ENCODE peak calls at places on chromosomes 3 and 15, in four cellular contexts. One of them, this sample, is unnamed.

GRCh38 chr3:195070321-195070720 is 200.6 kb downstream of the XXYLT1 start:
- DNase-seq in H1: no peak
- DNase-seq in mesendoderm: no peak
- DNase-seq in IMR-90: no peak
- DNase-seq in this sample: no peak

GRCh38 chr3:11159421-11159904 is 5.2 kb downstream of the HRH1 start:
- DNase-seq in H1: no peak
- DNase-seq in IMR-90: peak
- DNase-seq in mesendoderm: no peak
- DNase-seq in this sample: no peak

GRCh38 chr15:34876640-34877039 is 81.3 kb upstream of the ACTC1 start:
- DNase-seq in IMR-90: no peak
- DNase-seq in mesendoderm: no peak
- DNase-seq in H1: no peak
- DNase-seq in this sample: no peak

GRCh38 chr15:41494922-41495735 is 1.5 kb downstream of the ITPKA start:
- DNase-seq in IMR-90: no peak
- DNase-seq in mesendoderm: peak
- DNase-seq in H1: no peak
- DNase-seq in this sample: peak

GRCh38 chr15:31483924-31484368 is 157.3 kb downstream of the KLF13 start:
- DNase-seq in H1: no peak
- DNase-seq in IMR-90: no peak
- DNase-seq in mesendoderm: peak
- DNase-seq in this sample: no peak

GRCh38 chr15:78984041-78984440 is 39.2 kb upstream of the CTSH start:
- DNase-seq in IMR-90: no peak
- DNase-seq in H1: no peak
- DNase-seq in mesendoderm: no peak
- DNase-seq in this sample: no peak

GRCh38 chr3:24713516-24713915 is 218.9 kb upstream of the THRB start:
- DNase-seq in mesendoderm: no peak
- DNase-seq in H1: no peak
- DNase-seq in IMR-90: no peak
- DNase-seq in this sample: no peak

GRCh38 chr3:100210777-100211145 is 50.0 kb upstream of the TBC1D23 start:
- DNase-seq in H1: peak
- DNase-seq in mesendoderm: peak
- DNase-seq in IMR-90: peak
- DNase-seq in this sample: no peak

GRCh38 chr15:44584162-44584749 is 47.3 kb downstream of the EIF3J start:
- DNase-seq in H1: peak
- DNase-seq in IMR-90: no peak
- DNase-seq in mesendoderm: peak
- DNase-seq in this sample: no peak

GRCh38 chr3:165225604-165226003 is 29.4 kb upstream of the SLITRK3 start:
- DNase-seq in H1: no peak
- DNase-seq in mesendoderm: no peak
- DNase-seq in IMR-90: no peak
- DNase-seq in this sample: no peak

GRCh38 chr3:50554553-50554952 is 13.0 kb downstream of the C3orf18 start:
- DNase-seq in H1: no peak
- DNase-seq in mesendoderm: no peak
- DNase-seq in IMR-90: no peak
- DNase-seq in this sample: no peak

GRCh38 chr15:69068157-69068556 is 53.7 kb downstream of the NOX5 start:
- DNase-seq in IMR-90: no peak
- DNase-seq in mesendoderm: no peak
- DNase-seq in H1: no peak
- DNase-seq in this sample: no peak

GRCh38 chr3:9747267-9747666 is 2.5 kb upstream of the OGG1 start:
- DNase-seq in IMR-90: peak
- DNase-seq in H1: no peak
- DNase-seq in mesendoderm: no peak
- DNase-seq in this sample: no peak

GRCh38 chr3:147760998-147761397 is 351.8 kb downstream of the ZIC1 start:
- DNase-seq in H1: no peak
- DNase-seq in IMR-90: no peak
- DNase-seq in mesendoderm: no peak
- DNase-seq in this sample: no peak

DNA sequence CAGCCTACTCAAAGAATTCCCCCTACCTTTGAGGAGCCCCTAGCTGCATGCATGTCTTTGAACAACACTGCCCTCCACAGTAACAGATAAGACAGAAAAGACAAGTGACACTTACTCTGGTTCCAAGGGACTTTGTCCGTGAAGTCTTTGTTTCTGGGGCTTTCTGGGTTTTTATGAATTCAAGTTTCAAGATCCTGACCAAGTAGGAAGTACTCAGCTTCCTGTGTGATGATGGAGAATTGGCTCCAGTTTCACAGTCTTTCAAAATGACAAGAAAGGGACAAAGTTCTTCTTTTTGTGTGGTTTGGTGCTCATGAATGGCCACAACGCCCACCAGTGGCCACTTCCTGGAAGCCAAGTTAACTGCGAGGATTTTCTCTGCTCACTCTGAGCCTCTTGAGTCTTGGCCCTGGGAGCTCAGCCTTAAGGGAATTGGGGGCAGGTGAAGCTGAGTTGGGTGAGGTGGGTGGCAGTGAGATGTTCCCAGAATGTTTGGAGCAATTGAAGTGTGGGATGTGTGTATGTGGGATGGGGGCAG is at the start of gene CCR1:
- DNase-seq in mesendoderm: peak
- DNase-seq in H1: peak
- DNase-seq in IMR-90: peak
- DNase-seq in this sample: peak
- H2BK5ac ChIP-seq in mesendoderm: no peak
- H2BK5ac ChIP-seq in H1: no peak
- H2BK5ac ChIP-seq in IMR-90: no peak
- H2BK5ac ChIP-seq in this sample: no peak

DNA sequence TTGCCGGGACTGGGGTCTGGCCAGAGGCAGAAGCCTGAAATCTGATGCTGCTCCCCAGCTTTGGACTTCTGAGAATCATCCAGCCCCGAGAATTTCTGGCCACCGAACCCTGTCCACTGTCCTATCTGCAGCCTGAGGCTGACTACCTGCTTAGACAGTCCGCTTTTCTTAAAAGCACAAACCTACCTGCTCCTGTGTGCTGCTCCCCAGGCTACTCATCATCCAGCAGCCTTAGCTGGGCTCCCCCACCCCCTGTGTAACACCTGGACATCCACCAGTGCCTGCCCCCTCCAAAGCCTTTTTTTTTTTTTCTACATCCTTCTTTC is 101.4 kb upstream of the LIPC start:
- DNase-seq in IMR-90: no peak
- DNase-seq in mesendoderm: no peak
- DNase-seq in H1: no peak
- DNase-seq in this sample: no peak
- H3K4ac ChIP-seq in IMR-90: peak
- H3K4ac ChIP-seq in mesendoderm: peak
- H3K4ac ChIP-seq in H1: no peak
- H3K4ac ChIP-seq in this sample: no peak

GRCh38 chr3:101942356-101942755 is 93.0 kb downstream of the NFKBIZ start:
- DNase-seq in mesendoderm: no peak
- DNase-seq in H1: no peak
- DNase-seq in IMR-90: no peak
- DNase-seq in this sample: no peak
- H3K4me3 ChIP-seq in mesendoderm: no peak
- H3K4me3 ChIP-seq in H1: no peak
- H3K4me3 ChIP-seq in IMR-90: no peak
- H3K4me3 ChIP-seq in this sample: no peak

DNA sequence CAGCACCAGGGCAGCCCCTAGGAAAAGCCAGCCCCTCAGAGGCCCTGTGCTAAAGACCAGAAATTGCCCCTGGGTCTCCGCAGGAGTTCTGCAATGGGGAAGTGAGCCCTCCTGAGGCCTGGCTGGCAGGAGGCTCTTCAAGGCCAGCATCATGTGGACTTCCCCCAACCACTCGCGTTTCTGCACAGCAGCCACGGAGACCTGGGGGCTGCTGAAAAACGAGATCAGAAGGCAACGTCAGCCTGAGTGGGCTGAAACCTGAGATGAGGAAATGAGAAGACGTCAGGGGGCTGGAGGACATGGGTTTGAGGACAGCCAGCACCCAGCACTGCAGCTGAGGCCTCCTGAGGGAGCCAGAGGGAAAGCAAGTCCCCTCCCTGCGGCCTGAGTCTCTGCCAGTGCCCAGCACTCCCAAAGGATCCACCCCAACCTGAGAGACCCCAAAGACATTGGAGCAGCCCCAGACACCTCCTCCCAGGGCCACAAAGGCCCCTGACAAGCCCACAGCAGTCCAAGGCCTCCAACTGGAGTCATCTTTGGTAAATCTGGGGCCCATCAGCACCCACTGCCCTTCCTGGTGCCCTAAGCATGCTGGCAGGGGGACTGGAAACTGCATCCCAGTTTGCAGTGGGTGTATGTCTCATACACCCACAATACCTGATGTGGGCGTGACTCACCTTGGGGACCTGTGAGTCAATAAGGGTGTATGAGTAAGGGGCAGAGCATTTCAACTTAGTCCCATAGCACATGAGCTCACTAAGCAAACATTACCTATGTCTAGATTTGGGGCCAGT is 29.2 kb upstream of the CYP11A1 start:
- DNase-seq in IMR-90: peak
- DNase-seq in H1: no peak
- DNase-seq in mesendoderm: peak
- DNase-seq in this sample: no peak
- H2BK5ac ChIP-seq in IMR-90: peak
- H2BK5ac ChIP-seq in H1: no peak
- H2BK5ac ChIP-seq in mesendoderm: no peak
- H2BK5ac ChIP-seq in this sample: no peak

DNA sequence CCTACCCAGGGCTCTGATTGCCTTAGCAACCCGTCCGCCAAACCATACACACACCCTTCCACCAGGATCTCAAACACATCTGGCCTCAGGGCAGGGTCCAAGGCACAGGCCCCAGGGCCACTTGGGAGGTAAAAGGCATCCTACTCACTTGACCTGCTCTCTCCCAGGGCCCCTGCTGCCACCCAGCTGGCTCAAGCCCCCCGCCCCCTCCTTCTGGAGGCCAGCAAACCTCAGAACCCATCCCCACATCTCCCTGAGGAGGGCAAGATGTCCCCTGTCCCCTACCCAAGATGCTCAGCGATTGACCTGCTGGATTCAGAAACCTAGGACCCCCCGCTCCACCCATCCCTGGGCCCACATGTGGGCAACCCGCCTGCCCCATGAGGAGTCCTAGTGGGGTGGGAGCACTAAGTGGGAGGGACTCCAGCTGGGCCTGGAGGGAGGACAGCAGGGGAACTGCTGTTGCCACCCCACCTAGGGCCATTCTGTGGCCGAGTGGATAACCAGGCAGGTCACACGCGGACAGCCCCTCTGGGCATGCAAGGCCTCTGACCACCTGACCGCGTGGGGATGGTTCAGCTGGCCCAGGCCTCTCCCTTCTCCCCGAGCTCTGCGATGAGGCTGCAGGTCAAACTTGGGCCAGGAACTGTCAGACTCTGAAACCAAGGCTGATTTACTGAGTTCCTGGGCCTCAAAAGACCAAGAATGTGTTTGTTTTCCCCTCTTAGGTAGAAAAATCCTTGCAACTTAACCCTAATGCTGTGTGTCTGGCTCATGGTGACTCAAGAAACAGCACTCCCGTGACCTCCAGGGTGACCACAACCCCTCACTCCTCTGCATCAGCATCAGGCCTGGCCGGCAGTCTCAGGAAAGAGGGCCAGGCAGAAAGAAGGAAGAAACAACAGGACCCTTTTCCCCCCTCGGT is 4.2 kb downstream of the MFGE8 start:
- DNase-seq in H1: no peak
- DNase-seq in IMR-90: peak
- DNase-seq in mesendoderm: no peak
- DNase-seq in this sample: no peak
- H3K4ac ChIP-seq in H1: no peak
- H3K4ac ChIP-seq in IMR-90: peak
- H3K4ac ChIP-seq in mesendoderm: no peak
- H3K4ac ChIP-seq in this sample: no peak

DNA sequence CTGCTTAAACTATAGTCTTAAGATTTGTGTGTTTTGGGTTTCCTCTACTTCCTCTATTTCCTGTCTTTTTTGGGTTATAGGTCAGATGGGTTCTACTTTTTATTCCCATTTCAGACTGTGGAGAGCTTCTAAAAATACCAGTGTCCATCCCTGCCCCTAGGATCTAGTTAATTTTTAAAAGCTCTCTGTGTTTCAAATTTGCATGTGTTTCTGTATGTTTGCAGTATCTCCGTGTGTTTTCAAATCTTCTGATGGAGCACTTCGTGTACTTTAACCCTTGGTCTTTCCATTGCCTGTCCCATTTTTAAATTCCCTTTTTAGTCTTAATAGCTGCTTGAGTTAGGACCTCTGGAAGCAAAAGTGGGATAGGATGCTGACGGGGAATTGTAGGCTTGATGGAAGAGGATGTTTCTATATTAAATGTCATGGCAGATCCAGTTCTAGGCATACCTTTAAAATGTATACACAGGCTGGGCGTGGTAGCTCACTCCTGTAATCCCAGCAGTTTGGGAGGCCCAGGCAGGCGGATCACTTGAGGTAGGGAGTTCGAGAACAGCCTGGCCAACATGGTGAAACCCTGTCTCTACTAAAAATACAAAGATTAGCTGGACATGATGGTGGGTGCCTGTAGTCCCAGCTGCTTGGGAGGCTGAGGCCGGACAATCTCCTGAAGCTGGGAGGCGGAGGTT is 8.4 kb downstream of the CHD2 start:
- DNase-seq in IMR-90: no peak
- DNase-seq in mesendoderm: no peak
- DNase-seq in H1: no peak
- DNase-seq in this sample: no peak
- H3K4me3 ChIP-seq in IMR-90: no peak
- H3K4me3 ChIP-seq in mesendoderm: no peak
- H3K4me3 ChIP-seq in H1: no peak
- H3K4me3 ChIP-seq in this sample: no peak

DNA sequence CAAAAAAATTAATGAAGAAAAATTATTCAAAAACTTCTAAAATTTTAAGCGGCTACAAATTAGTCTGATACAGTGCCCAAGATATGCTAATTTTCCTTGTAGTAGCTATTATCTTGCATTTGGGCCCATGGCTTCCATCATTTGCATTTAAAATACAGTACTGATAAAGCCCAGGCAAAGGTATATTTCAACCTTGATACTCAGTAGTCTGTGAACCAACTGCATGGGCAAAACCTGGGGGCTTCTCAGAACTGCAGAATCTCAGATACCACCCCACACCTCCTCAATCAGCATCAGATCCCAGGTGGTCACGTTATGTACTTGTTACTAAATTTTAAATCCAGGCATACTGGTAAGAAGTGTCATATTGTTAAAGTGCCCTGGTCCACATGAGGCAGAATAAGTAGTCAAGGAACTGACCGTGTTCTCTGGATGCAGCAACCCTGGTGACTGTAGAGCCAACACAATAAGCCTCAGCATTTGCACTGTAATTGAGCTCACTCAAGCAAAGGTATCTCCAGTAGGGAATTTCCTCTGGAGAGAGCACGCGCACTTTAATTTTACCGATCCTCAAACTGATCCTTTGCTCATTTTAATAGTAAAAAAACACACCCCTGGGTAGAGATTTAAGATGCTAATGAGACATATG is 31.9 kb downstream of the ZNF385D start:
- DNase-seq in mesendoderm: no peak
- DNase-seq in H1: no peak
- DNase-seq in IMR-90: no peak
- DNase-seq in this sample: no peak
- H2BK5ac ChIP-seq in mesendoderm: no peak
- H2BK5ac ChIP-seq in H1: peak
- H2BK5ac ChIP-seq in IMR-90: no peak
- H2BK5ac ChIP-seq in this sample: no peak